ENCODE peak calls at places on chromosomes 11 and 22, in ten cellular contexts. D is AG10803, V is dorsolateral prefrontal cortex, Y is stomach, O is ovary, G is progenitor cell of endocrine pancreas, R is GM13976, F is epithelial cell of esophagus, N is mesothelial cell of epicardium, T is fibroblast of pulmonary artery. W is an unnamed sample.

GRCh38 chr11:5369793-5370192 is 13.8 kb upstream of the OR51M1 start:
- DNase-seq in G (no peak), F (peak; percentile 40), Y (no peak), O (no peak), N (no peak), V (no peak), D (peak; percentile 64), R (peak; percentile 25), T (peak; percentile 64), W (peak; percentile 14)

GRCh38 chr22:23243006-23243573 is 62.8 kb downstream of the BCR start:
- DNase-seq in G (no peak), T (no peak), N (no peak), Y (no peak), R (peak; percentile 74), F (no peak), O (no peak), D (no peak), V (no peak), W (peak; percentile 74)

GRCh38 chr22:26887456-26887855 is 230.1 kb downstream of the MIAT start:
- DNase-seq in R (no peak), T (peak; percentile 84), G (no peak), Y (no peak), D (peak; percentile 94), V (no peak), N (no peak), F (no peak), O (no peak), W (no peak)

GRCh38 chr11:58058276-58059010 is 27.7 kb downstream of the OR6Q1 start:
- DNase-seq in V (no peak), F (peak; percentile 52), G (no peak), T (no peak), N (peak; percentile 48), Y (peak; percentile 50), R (no peak), O (no peak), D (no peak), W (no peak)

GRCh38 chr11:33329705-33330329 is 72.6 kb downstream of the HIPK3 start:
- DNase-seq in N (no peak), O (peak; percentile 45), V (peak; percentile 61), Y (peak; percentile 55), F (peak; percentile 77), T (peak; percentile 83), D (peak; percentile 71), G (no peak), R (peak; percentile 38), W (peak; percentile 34)

GRCh38 chr11:61874460-61874809 is 16.9 kb downstream of the FADS3 start:
- DNase-seq in D (no peak), O (no peak), Y (no peak), N (no peak), R (no peak), T (no peak), G (no peak), V (no peak), F (no peak), W (no peak)

GRCh38 chr11:102494216-102494615 is 36.3 kb downstream of the MMP7 start:
- DNase-seq in O (no peak), Y (peak; percentile 43), F (peak; percentile 82), V (no peak), G (no peak), N (no peak), D (peak; percentile 59), R (no peak), T (peak; percentile 89), W (no peak)

GRCh38 chr22:23583836-23584235 is 3.7 kb upstream of the IGLL1 start:
- DNase-seq in R (no peak), N (no peak), F (no peak), Y (no peak), T (no peak), G (no peak), V (no peak), O (no peak), D (no peak), W (no peak)

DNA sequence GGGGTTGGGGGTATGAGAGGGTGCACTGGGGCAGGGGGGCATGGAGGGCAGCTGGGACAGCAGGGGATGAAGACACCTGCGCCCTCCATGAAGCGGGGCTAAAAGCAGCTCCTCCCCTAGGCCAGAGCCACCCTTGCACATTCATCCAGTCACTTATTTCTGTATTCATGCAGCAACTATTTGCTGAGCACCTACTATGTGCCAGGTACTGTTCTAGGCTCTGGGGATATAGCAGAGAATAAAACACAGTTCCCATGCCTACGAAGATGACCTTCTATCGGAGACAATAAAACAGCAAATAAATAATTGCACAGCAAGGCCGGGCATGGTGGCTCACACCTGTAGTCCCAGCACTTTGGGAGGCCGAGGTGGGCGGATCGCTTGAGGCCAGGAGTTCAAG is 5.3 kb downstream of the ALDH3B1 start:
- DNase-seq in N (no peak), T (no peak), V (no peak), F (no peak), G (no peak), D (no peak), R (no peak), O (no peak), Y (no peak), W (no peak)
- TF ChIP-seq CTCF in N (no peak), T (no peak), V (no peak), F (no peak), G (no peak), D (no peak), R (no peak), O (no peak), Y (no peak), W (no peak)

DNA sequence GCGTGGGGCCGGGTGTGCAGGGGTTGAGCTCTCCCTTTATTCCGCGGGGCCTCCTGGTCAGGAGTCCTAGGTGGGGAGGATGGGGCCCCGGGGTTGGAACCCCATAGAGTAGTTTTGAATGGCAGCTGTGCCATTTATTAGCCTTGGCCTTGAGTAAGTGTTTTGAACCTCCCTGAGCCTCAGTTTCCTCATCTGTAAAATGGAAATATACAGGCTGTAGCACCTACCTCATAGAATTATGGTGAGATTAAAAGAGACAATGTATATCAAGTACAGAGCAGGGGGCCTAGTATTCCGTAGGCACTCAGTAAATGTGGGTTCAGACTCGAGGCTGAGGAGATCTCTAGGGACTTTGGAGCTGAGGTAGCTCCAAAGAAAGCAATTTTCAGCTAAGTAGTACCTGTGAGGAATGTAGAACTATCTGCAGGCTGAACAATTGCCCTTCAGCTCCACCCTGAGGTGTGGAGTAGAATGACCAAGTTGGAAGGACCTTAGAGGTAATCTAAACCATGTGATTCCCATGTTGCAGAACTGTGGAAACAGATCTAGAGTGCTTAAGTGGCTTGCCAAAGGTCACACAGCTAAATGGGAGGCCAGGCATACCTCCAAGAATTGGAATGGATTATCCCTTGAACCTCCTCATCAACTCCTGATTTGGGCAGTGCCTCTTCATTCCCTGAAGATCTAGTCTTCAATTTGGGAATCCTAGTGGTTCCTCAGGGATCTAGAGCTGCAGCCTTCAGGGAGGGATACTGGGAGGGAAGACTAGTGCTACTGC is 675 bp downstream of the PGAP2 start:
- DNase-seq in V (no peak), F (peak; percentile 82), Y (peak; percentile 49), T (peak; percentile 55), G (no peak), R (peak; percentile 83), O (no peak), D (peak; percentile 63), N (no peak), W (peak; percentile 88)
- TF ChIP-seq CTCF in V (no peak), F (peak; percentile 65), Y (peak; percentile 10), T (peak; percentile 41), G (peak; percentile 43), R (peak; percentile 42), O (no peak), D (peak; percentile 51), N (no peak), W (peak; percentile 75)

GRCh38 chr11:43516316-43516820 is 157.6 kb downstream of the TTC17 start:
- DNase-seq in F (no peak), Y (no peak), D (no peak), T (no peak), R (no peak), N (no peak), V (no peak), G (no peak), O (no peak), W (no peak)

GRCh38 chr11:43511959-43512358 is 153.2 kb downstream of the TTC17 start:
- DNase-seq in N (no peak), T (no peak), R (no peak), D (no peak), V (no peak), Y (no peak), O (no peak), G (no peak), F (no peak), W (no peak)

GRCh38 chr11:43517518-43517917 is 158.8 kb downstream of the TTC17 start:
- DNase-seq in N (no peak), O (no peak), V (no peak), Y (no peak), F (peak; percentile 21), D (peak; percentile 8), T (no peak), G (no peak), R (no peak), W (no peak)

GRCh38 chr11:43518407-43519165 is 159.9 kb downstream of the TTC17 start:
- DNase-seq in R (peak; percentile 27), Y (no peak), N (no peak), D (peak; percentile 26), G (no peak), V (no peak), F (peak; percentile 40), O (no peak), T (no peak), W (peak; percentile 42)

DNA sequence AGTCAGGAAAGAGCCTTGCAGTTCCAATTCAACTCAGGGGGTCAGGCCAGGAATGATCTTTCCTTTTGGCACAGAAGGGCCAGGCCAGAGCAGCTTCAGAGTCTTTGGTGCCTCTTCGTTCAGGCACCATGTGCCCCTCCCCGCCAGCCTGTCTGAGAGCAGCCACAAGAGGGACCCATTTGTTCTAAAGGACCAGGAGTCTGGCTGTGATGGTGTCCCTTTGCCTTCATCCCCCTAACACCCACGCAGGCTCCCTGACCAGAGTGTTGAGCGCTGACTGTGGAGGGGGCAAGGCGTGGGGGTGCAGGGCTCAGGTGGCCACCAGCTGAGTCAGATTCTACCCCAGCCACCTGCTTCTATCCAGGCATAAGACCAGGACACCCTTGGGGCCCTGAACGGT is 156.4 kb downstream of the TTC17 start:
- DNase-seq in V (no peak), G (no peak), Y (no peak), R (peak; percentile 32), N (no peak), D (no peak), F (no peak), T (no peak), O (no peak), W (peak; percentile 33)
- TF ChIP-seq CTCF in V (no peak), G (peak; percentile 27), Y (no peak), R (no peak), N (no peak), D (no peak), F (peak; percentile 12), T (peak; percentile 9), O (no peak), W (peak; percentile 49)

DNA sequence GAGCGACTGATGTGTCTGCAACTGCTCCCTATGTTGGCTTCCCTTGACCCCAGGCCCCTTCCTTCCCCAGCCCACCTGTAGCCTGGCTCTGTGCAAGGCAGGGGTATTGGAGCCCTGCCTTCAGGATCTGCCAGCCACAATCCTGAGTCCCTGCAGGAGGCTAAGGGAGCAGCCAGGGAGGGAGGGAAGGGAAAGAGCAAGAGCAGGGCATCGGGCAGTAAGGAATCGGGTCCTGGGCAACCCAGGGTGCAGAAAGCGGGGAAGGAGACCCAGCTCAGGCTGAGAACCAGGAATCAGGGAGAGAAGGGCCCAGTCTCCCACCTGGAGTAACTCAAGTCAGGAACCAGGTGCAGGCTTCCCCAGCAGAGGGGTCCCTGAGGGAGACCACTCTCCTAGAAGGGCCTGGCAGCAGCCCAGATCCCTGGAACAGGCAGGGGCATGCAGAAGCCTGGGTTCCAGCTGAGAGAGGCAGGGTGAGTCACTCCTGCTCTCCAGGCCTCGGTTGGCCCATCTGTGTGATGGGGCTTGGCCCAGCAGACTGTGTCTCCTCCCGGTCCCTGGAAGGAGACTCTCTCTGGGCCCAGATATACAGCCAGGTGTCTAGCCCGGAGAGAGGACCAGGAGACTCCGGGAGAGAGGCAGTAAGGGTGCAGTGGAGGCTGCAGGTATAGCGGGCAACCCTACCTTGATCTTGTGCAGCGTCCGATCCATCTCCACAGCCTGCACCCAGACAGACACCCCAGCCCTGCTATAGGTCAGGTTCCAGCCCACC is 13.4 kb downstream of the STARD10 start:
- DNase-seq in Y (no peak), N (no peak), R (no peak), F (peak; percentile 39), D (no peak), G (no peak), V (no peak), T (no peak), O (no peak), W (no peak)
- TF ChIP-seq CTCF in Y (no peak), N (no peak), R (no peak), F (no peak), D (no peak), G (no peak), V (no peak), T (no peak), O (no peak), W (no peak)

W was measured in GM13977.